ENCODE peak calls at places on chromosomes 7 and 10, in ten cellular contexts. C is Peyer's patch, B is ovary, A is tibial nerve, R is gastrocnemius medialis, S is heart left ventricle, L is H1, W is body of pancreas, M is A549, N is erythroblast. J is an unnamed sample.

GRCh38 chr10:56586391-56586790 is 225.3 kb upstream of the ZWINT start:
- DNase-seq in C (no peak), B (no peak), A (no peak), R (no peak), S (no peak), L (peak), W (no peak), M (no peak), N (no peak), J (no peak)

GRCh38 chr10:129758180-129758579 is 205.9 kb downstream of the EBF3 start:
- DNase-seq in C (peak), B (no peak), A (no peak), R (no peak), S (no peak), L (no peak), W (no peak), M (no peak), N (no peak), J (no peak)

GRCh38 chr7:30430777-30431176 is 47.8 kb downstream of the NOD1 start:
- DNase-seq in C (peak), B (no peak), A (no peak), R (no peak), S (no peak), L (no peak), W (no peak), M (no peak), N (no peak), J (no peak)

GRCh38 chr10:50508315-50509051 is 115.3 kb downstream of the SGMS1 start:
- DNase-seq in C (no peak), B (no peak), A (no peak), R (no peak), S (no peak), L (no peak), W (peak), M (no peak), N (no peak), J (peak)

GRCh38 chr7:24778543-24779282 is 21.4 kb upstream of the GSDME start:
- DNase-seq in C (no peak), B (no peak), A (peak), R (peak), S (peak), L (no peak), W (peak), M (no peak), N (peak), J (no peak)

GRCh38 chr10:48842231-48842630 is 97.4 kb downstream of the LRRC18 start:
- DNase-seq in C (no peak), B (no peak), A (no peak), R (no peak), S (no peak), L (no peak), W (no peak), M (no peak), N (no peak), J (no peak)

GRCh38 chr7:140478361-140479061 is 794 bp downstream of the MKRN1 start:
- DNase-seq in C (peak), B (peak), A (peak), R (no peak), S (peak), L (peak), W (peak), M (peak), N (peak), J (peak)

GRCh38 chr10:5735119-5735518 is 50.5 kb downstream of the TASOR2 start:
- DNase-seq in C (no peak), B (no peak), A (no peak), R (no peak), S (no peak), L (no peak), W (no peak), M (no peak), N (no peak), J (no peak)

GRCh38 chr7:107461938-107462533 is 7.8 kb upstream of the GPR22 start:
- DNase-seq in C (no peak), B (no peak), A (no peak), R (no peak), S (no peak), L (no peak), W (no peak), M (no peak), N (no peak), J (no peak)

DNA sequence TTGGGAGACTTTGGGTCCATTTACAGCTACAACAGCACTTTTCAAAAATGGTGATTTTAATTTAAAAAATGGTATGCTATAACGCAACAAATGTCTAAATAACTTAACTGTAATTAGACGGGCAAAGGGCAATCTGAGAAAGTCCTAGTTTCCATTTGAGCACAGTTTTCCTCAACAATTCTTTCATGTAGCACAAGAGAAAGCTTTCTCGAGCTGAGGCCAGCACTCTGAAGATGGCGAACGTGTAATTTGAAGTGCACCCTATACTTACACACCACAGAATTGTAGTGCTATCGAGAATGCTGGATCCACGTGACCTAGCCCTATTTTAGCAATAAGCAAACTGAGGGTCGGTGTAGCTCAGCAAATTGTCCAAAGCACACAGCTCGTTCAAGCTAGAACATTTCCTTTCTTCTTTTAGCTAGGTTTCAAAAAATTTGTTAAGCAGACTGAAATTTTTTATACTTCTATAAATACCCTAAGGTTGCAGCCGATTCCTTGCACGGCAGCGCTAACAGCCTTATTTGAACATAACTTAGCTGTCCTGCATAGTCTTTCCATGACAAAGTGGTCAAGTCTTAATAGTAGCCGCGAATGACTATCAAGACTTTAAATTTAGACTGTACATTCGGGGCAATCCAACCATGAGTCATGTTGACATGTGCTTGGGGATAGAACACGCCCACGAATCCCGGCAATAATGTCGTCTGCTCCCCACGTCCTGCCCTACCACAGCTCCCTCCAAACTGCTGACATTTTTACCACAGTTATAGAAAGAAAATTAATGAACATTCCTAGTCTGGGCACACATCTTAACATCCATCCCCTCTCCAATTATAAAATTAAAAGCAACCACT is 10.0 kb downstream of the KLF6 start:
- DNase-seq in C (peak), B (no peak), A (no peak), R (peak), S (peak), L (no peak), W (no peak), M (no peak), N (peak), J (no peak)
- TF ChIP-seq POLR2A in C (no peak), B (no peak), A (no peak), R (peak), S (no peak), L (peak), W (no peak), M (no peak), N (no peak), J (no peak)

GRCh38 chr7:137985253-137985896 is 16.5 kb downstream of the CREB3L2 start:
- DNase-seq in C (peak), B (no peak), A (no peak), R (no peak), S (no peak), L (no peak), W (no peak), M (no peak), N (no peak), J (no peak)

GRCh38 chr7:137987011-137987334 is 14.9 kb downstream of the CREB3L2 start:
- DNase-seq in C (no peak), B (no peak), A (no peak), R (no peak), S (no peak), L (no peak), W (no peak), M (no peak), N (no peak), J (no peak)

GRCh38 chr7:137985897-137986251 is 16.0 kb downstream of the CREB3L2 start:
- DNase-seq in C (no peak), B (no peak), A (no peak), R (no peak), S (no peak), L (no peak), W (no peak), M (no peak), N (no peak), J (no peak)

GRCh38 chr7:137987563-137987962 is 14.3 kb downstream of the CREB3L2 start:
- DNase-seq in C (no peak), B (no peak), A (no peak), R (no peak), S (no peak), L (no peak), W (no peak), M (no peak), N (no peak), J (no peak)

GRCh38 chr7:137986252-137987010 is 15.5 kb downstream of the CREB3L2 start:
- DNase-seq in C (no peak), B (peak), A (peak), R (no peak), S (no peak), L (no peak), W (no peak), M (no peak), N (peak), J (no peak)
- TF ChIP-seq POLR2A in C (no peak), B (no peak), A (no peak), R (no peak), S (no peak), L (no peak), W (no peak), M (no peak), N (no peak), J (no peak)

GRCh38 chr10:32446701-32447406 is 914 bp downstream of the CCDC7 start:
- DNase-seq in C (no peak), B (peak), A (no peak), R (no peak), S (no peak), L (no peak), W (no peak), M (peak), N (peak), J (no peak)

GRCh38 chr10:32445036-32445435 is 904 bp upstream of the CCDC7 start:
- DNase-seq in C (no peak), B (no peak), A (no peak), R (no peak), S (no peak), L (no peak), W (no peak), M (peak), N (no peak), J (no peak)

DNA sequence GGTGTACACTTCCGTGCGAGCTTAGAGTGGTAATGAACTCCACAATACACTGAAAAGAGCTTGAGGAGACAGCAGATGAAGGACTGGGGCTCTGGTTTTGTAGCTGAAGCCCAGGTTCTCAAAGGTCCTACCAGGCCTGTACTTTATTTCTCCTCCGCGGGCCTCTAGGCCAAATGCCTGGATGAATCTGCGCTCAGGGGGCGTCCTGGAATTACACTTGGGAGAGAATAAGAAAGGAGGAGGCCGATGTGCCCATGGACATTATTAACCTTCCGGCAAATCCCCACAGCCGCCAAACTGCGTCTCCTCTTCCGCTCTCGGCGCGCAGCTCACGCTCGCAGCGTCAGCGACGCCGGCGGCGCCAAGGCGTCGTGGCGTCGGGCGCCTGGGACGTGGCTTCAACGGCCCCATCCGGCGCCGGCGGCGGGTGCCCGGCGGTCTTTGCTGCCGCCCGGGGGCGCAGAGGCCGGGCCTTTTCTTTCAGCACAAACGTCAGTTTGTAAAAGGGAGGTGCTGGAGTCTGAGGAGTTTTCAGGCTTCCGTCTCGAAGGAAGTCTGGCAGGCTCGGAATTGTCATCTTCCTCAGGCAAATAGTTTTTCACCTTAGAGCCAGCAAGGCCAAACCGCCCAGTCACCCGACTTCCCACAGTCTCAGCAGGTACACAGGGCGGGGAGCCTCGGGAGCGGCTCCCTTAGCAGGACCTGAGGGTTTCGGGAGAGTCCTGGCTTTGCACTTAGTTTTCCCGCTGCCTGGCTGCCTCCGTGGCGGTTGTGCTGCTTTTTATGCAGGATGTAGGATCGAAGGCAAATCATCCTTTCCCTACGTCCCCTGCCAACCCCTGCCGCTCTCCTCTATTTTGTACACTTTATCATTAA is at the start of gene CCDC7:
- DNase-seq in C (peak), B (peak), A (peak), R (peak), S (peak), L (peak), W (peak), M (peak), N (peak), J (peak)
- TF ChIP-seq POLR2A in C (peak), B (peak), A (peak), R (peak), S (no peak), L (peak), W (peak), M (peak), N (peak), J (peak)

GRCh38 chr7:22572292-22572691 is 72.3 kb upstream of the STEAP1B start:
- DNase-seq in C (no peak), B (no peak), A (no peak), R (no peak), S (no peak), L (no peak), W (no peak), M (no peak), N (no peak), J (no peak)

GRCh38 chr7:22571776-22572175 is 71.8 kb upstream of the STEAP1B start:
- DNase-seq in C (no peak), B (no peak), A (no peak), R (no peak), S (no peak), L (no peak), W (no peak), M (no peak), N (no peak), J (no peak)

GRCh38 chr7:22569586-22570321 is 69.8 kb upstream of the STEAP1B start:
- DNase-seq in C (no peak), B (no peak), A (no peak), R (no peak), S (no peak), L (no peak), W (peak), M (no peak), N (no peak), J (no peak)

GRCh38 chr7:22574756-22575517 is 74.9 kb upstream of the STEAP1B start:
- DNase-seq in C (no peak), B (no peak), A (no peak), R (no peak), S (no peak), L (no peak), W (no peak), M (no peak), N (no peak), J (no peak)

GRCh38 chr7:22572937-22573336 is 72.9 kb upstream of the STEAP1B start:
- DNase-seq in C (no peak), B (no peak), A (no peak), R (no peak), S (no peak), L (no peak), W (no peak), M (no peak), N (no peak), J (no peak)
- TF ChIP-seq POLR2A in C (no peak), B (no peak), A (no peak), R (no peak), S (no peak), L (no peak), W (no peak), M (no peak), N (no peak), J (no peak)

DNA sequence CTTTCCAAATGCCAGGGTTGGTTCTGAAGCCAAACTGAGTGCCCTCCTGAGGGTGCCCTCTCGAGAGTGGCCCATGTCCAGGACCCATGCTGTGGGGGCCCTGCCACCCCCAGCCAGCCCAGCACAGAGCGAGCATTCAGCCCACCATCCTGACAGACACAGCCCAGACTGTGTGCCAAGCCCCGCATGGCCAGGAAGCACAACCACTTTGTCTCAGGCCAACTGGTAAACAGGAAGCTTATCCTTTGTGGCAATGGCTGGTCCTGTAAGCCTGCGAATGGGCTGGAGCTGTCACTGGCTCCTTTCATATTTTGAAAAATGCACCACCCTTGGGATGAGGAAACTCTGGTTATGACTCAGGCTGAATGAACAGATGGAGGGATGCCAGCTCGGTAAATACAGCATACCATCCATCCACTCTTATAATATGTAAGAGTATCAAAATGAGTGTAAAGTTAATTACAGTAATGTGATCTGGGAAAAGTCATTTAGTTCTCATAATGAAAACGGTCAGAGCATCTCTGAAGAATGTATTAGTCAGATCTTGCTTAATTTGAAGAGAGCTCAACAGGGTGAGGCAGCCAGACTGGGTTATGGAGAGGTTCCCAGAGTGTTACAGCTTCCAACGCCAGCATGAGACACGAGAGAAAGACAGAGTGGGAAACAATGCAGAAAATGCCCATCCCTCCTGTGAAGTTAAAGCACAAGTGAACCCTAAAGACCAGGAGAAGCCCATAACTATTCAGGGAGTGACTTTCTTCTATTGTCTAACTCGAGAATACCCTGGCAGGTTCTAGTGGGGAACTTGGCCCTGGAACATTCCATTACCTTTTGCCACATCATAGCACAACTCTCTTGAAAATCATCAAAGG is 65.1 kb downstream of the STK17A start:
- DNase-seq in C (peak), B (no peak), A (peak), R (peak), S (peak), L (no peak), W (peak), M (peak), N (peak), J (no peak)
- TF ChIP-seq POLR2A in C (no peak), B (no peak), A (no peak), R (no peak), S (no peak), L (no peak), W (no peak), M (no peak), N (no peak), J (peak)

GRCh38 chr10:72260588-72261322 is 13.0 kb upstream of the DDIT4 start:
- DNase-seq in C (peak), B (peak), A (peak), R (peak), S (peak), L (peak), W (peak), M (peak), N (peak), J (peak)
- TF ChIP-seq POLR2A in C (no peak), B (peak), A (peak), R (peak), S (no peak), L (peak), W (no peak), M (peak), N (peak), J (peak)

J was measured in GM12892.